ENCODE peak calls at places on chromosomes 13 and 19, in nine cellular contexts. O, P, A, Q, E, X, C, L and N are unnamed samples.

GRCh38 chr13:20188649-20189553 is 3.8 kb downstream of the GJB2 start:
- DNase-seq in O (peak; percentile 56), P (no peak), A (no peak), Q (no peak), E (no peak), X (no peak), C (no peak), L (peak; percentile 48), N (peak; percentile 37)

GRCh38 chr19:41510484-41510883 is 65.5 kb upstream of the CEACAM21 start:
- DNase-seq in O (no peak), P (no peak), A (no peak), Q (no peak), E (no peak), X (no peak), C (no peak), L (no peak), N (no peak)

GRCh38 chr13:24680258-24680920 is at the start of gene ATP12A:
- DNase-seq in O (peak; percentile 90), P (no peak), A (peak; percentile 46), Q (no peak), E (no peak), X (peak; percentile 52), C (no peak), L (no peak), N (peak; percentile 81)

GRCh38 chr13:50511877-50512332 is 331.6 kb downstream of the DLEU7 start:
- DNase-seq in O (no peak), P (no peak), A (no peak), Q (no peak), E (no peak), X (no peak), C (no peak), L (peak; percentile 43), N (no peak)

GRCh38 chr13:29543230-29544215 is 52.0 kb downstream of the SLC7A1 start:
- DNase-seq in O (no peak), P (no peak), A (no peak), Q (peak; percentile 6), E (no peak), X (peak; percentile 39), C (peak; percentile 46), L (peak; percentile 24), N (no peak)

GRCh38 chr19:58529405-58529804 is 9.8 kb upstream of the ZBTB45 start:
- DNase-seq in O (no peak), P (no peak), A (no peak), Q (no peak), E (no peak), X (no peak), C (no peak), L (no peak), N (no peak)

GRCh38 chr19:29841209-29841558 is 29.4 kb downstream of the CCNE1 start:
- DNase-seq in O (no peak), P (no peak), A (no peak), Q (peak; percentile 26), E (no peak), X (peak; percentile 29), C (no peak), L (no peak), N (no peak)

GRCh38 chr13:50457430-50458393 is 385.8 kb downstream of the DLEU7 start:
- DNase-seq in O (no peak), P (no peak), A (no peak), Q (no peak), E (no peak), X (no peak), C (no peak), L (no peak), N (no peak)

GRCh38 chr19:362154-362553 is 17.6 kb upstream of the MIER2 start:
- DNase-seq in O (no peak), P (no peak), A (no peak), Q (no peak), E (no peak), X (no peak), C (no peak), L (no peak), N (no peak)

GRCh38 chr19:956747-957451 is 27.2 kb upstream of the WDR18 start:
- DNase-seq in O (peak; percentile 65), P (no peak), A (peak; percentile 94), Q (no peak), E (peak; percentile 46), X (peak; percentile 52), C (peak; percentile 89), L (no peak), N (peak; percentile 91)

GRCh38 chr19:41321600-41322270 is 11.8 kb downstream of the CCDC97 start:
- DNase-seq in O (peak; percentile 80), P (no peak), A (peak; percentile 51), Q (peak; percentile 41), E (no peak), X (peak; percentile 81), C (peak; percentile 65), L (peak; percentile 71), N (peak; percentile 80)

GRCh38 chr19:17365361-17365760 is 11.8 kb downstream of the PLVAP start:
- DNase-seq in O (no peak), P (no peak), A (no peak), Q (no peak), E (no peak), X (no peak), C (no peak), L (no peak), N (no peak)

GRCh38 chr13:24693862-24694471 is 13.8 kb downstream of the ATP12A start:
- DNase-seq in O (peak; percentile 75), P (peak; percentile 30), A (peak; percentile 57), Q (peak; percentile 78), E (no peak), X (peak; percentile 67), C (peak; percentile 60), L (peak; percentile 64), N (peak; percentile 86)

GRCh38 chr13:60012503-60012902 is 151.2 kb downstream of the DIAPH3 start:
- DNase-seq in O (no peak), P (no peak), A (no peak), Q (peak; percentile 56), E (no peak), X (no peak), C (no peak), L (no peak), N (no peak)

GRCh38 chr19:14061751-14062557 is at the start of gene PALM3:
- DNase-seq in O (no peak), P (no peak), A (no peak), Q (peak; percentile 52), E (no peak), X (no peak), C (peak; percentile 83), L (no peak), N (no peak)

DNA sequence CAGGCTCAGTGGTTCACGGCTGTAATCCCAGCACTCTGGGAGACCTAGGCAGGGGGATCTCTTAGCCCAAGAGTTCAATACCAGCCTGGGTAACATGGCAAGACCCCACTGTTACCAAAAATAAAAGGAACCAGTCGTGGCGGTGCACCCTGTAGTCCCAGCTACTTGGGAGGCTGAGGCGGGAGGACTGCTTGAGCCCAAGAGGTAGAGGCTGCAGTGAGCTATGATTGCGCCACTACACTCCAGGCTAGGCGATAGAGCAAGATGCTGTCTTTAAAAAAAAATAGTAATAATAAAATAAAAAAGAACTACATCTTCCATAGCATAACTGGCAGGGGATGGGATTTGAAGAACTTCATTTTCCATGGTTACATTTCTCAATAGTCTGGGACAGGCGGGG is 3.0 kb downstream of the LYPD3 start:
- DNase-seq in O (no peak), P (no peak), A (no peak), Q (no peak), E (no peak), X (no peak), C (no peak), L (no peak), N (no peak)
- H3K9ac ChIP-seq in O (no peak overlapping the region), P (no peak overlapping the region), A (no peak overlapping the region), Q (no peak overlapping the region), E (no peak overlapping the region), X (no peak overlapping the region), C (no peak overlapping the region), L (no peak overlapping the region), N (no peak overlapping the region)

DNA sequence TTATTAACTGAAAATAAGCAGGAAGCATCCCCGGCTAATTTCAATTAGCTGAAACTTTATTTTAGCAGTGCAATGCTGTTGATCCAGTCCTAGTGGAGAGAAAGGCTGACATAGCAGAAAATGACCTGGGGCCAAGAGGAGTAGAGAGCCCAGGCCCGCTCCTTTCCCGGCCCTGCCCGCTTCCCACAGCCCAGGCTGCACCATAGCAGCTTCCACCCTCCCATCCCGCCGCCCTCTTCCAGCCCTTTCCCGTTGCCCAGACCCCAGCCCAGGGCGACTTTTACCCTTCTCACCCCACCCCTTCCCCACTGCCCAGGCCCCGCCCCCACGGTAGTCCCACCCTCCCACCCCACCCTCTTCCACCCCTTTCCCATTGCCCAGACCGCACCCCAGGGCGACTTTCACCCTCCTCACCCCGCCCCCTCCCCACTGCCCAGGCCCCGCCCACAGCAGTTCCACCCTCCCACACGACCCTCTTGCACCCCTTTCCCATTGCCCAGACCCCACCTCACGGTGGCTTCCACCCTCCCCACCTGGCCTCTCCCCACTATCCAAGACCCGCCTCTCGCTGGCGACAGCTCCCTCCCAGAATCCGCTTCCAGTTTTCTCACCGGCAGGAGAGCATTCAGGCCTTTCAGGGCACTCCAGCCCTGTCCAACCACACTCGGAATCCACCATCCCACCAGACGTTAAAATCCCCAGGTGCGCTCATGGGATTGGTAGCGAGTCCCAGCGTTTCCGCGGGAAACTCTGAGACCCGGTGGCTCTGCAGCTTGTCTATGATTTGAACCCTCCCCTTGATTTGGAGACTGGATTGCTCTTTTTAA is 8.3 kb downstream of the ZNF160 start:
- DNase-seq in O (peak; percentile 80), P (no peak), A (peak; percentile 54), Q (no peak), E (no peak), X (no peak), C (no peak), L (no peak), N (peak; percentile 84)
- H3K4me3 ChIP-seq in O (peak overlapping the region; percentile 50), P (no peak overlapping the region), A (no peak overlapping the region), Q (no peak overlapping the region), E (no peak overlapping the region), X (no peak overlapping the region), C (no peak overlapping the region), L (no peak overlapping the region), N (peak overlapping the region; percentile 39)

DNA sequence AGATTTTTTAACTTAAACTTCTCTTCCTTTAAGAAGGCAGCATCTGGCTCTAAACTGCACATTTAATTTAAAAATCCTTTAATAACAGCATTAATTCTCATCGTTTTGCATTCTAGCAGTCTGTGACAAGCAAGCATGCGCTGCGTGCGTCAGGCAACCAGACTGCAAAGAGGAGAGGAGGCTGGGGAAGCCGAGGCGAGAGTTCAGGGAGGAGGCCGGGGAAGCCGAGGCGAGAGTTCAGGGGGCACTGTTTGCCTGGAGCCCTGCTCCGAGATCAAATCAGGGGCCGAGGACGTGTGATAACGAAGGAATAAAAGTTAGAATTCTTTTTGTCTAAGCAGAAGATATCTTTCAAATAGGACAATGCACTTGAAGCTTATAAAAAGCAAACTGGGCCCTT is 435.7 kb downstream of the EFNB2 start:
- DNase-seq in O (no peak), P (no peak), A (no peak), Q (no peak), E (no peak), X (no peak), C (no peak), L (no peak), N (peak; percentile 38)
- H3K9ac ChIP-seq in O (no peak overlapping the region), P (no peak overlapping the region), A (no peak overlapping the region), Q (peak overlapping the region; percentile 64), E (no peak overlapping the region), X (no peak overlapping the region), C (no peak overlapping the region), L (no peak overlapping the region), N (no peak overlapping the region)

DNA sequence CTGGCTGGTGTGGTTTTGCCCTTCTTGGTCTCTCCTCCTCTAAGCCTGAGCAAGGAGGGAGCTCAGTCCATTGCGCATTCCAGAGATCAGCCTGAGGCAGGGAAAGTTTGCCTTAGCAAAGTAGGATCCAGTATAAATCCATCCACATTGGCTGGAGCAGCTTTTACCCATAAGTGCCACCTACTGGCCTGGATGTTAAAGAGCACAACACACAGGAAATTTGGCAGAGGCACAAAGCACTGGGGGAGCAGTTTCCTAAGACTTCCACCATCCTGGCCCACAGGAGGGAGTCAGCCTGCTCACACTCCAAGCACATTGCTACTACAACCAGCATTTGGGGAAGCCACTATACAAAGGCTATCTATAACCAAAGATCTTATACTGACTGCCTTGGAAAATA is 1124.2 kb downstream of the SLITRK1 start:
- DNase-seq in O (peak; percentile 53), P (no peak), A (no peak), Q (peak; percentile 48), E (peak; percentile 36), X (peak; percentile 41), C (no peak), L (peak; percentile 0), N (peak; percentile 41)
- H3K4me3 ChIP-seq in O (no peak overlapping the region), P (no peak overlapping the region), A (no peak overlapping the region), Q (no peak overlapping the region), E (no peak overlapping the region), X (no peak overlapping the region), C (no peak overlapping the region), L (no peak overlapping the region), N (no peak overlapping the region)